ENCODE peak calls at places on chromosome 1, in nine cellular contexts. Y, C, T, S, R, K, U, N and D are unnamed samples.

GRCh38 chr1:156476501-156477298 is 23.9 kb downstream of the MEF2D start:
- DNase-seq in Y (no peak), C (peak; percentile 86), T (no peak), S (no peak), R (peak; percentile 43), K (peak; percentile 25), U (peak; percentile 76), N (no peak), D (no peak)

GRCh38 chr1:19670787-19671186 is 6.1 kb downstream of the HTR6 start:
- DNase-seq in Y (no peak), C (no peak), T (no peak), S (no peak), R (no peak), K (no peak), U (no peak), N (no peak), D (no peak)

GRCh38 chr1:12450831-12451559 is 167.0 kb downstream of the DHRS3 start:
- DNase-seq in Y (no peak), C (no peak), T (no peak), S (no peak), R (no peak), K (no peak), U (no peak), N (no peak), D (peak; percentile 74)

GRCh38 chr1:18256318-18257235 is 149.0 kb downstream of the IGSF21 start:
- DNase-seq in Y (peak; percentile 47), C (no peak), T (no peak), S (peak; percentile 82), R (peak; percentile 20), K (peak; percentile 3), U (peak; percentile 59), N (no peak), D (peak; percentile 16)

GRCh38 chr1:34800214-34800613 is 7.4 kb downstream of the GJA4 start:
- DNase-seq in Y (no peak), C (no peak), T (no peak), S (no peak), R (no peak), K (peak; percentile 40), U (peak; percentile 64), N (no peak), D (no peak)

GRCh38 chr1:53316058-53316741 is 11.7 kb downstream of the LRP8 start:
- DNase-seq in Y (no peak), C (no peak), T (peak; percentile 86), S (no peak), R (peak; percentile 72), K (no peak), U (no peak), N (no peak), D (no peak)

GRCh38 chr1:202319381-202320080 is 22.2 kb downstream of the UBE2T start:
- DNase-seq in Y (no peak), C (no peak), T (no peak), S (no peak), R (no peak), K (peak; percentile 24), U (no peak), N (no peak), D (no peak)

GRCh38 chr1:184740344-184740743 is 14.3 kb downstream of the EDEM3 start:
- DNase-seq in Y (no peak), C (no peak), T (no peak), S (no peak), R (no peak), K (no peak), U (no peak), N (no peak), D (no peak)

GRCh38 chr1:222794656-222795474 is 20.0 kb upstream of the DISP1 start:
- DNase-seq in Y (peak; percentile 45), C (no peak), T (no peak), S (no peak), R (no peak), K (no peak), U (peak; percentile 30), N (no peak), D (no peak)

GRCh38 chr1:180167721-180168467 is 13.2 kb downstream of the QSOX1 start:
- DNase-seq in Y (peak; percentile 89), C (no peak), T (no peak), S (no peak), R (no peak), K (peak; percentile 55), U (no peak), N (peak; percentile 80), D (peak; percentile 44)

GRCh38 chr1:7827134-7827955 is 25.5 kb downstream of the UTS2 start:
- DNase-seq in Y (no peak), C (no peak), T (no peak), S (peak; percentile 86), R (no peak), K (no peak), U (no peak), N (no peak), D (no peak)

GRCh38 chr1:240031009-240031408 is 60.7 kb upstream of the FMN2 start:
- DNase-seq in Y (no peak), C (no peak), T (no peak), S (no peak), R (no peak), K (peak; percentile 35), U (peak; percentile 97), N (no peak), D (no peak)

GRCh38 chr1:59601811-59602210 is 212.9 kb upstream of the HOOK1 start:
- DNase-seq in Y (no peak), C (no peak), T (no peak), S (no peak), R (no peak), K (no peak), U (peak; percentile 14), N (no peak), D (no peak)

GRCh38 chr1:184622136-184622823 is 132.4 kb downstream of the EDEM3 start:
- DNase-seq in Y (peak; percentile 66), C (peak; percentile 84), T (peak; percentile 68), S (no peak), R (peak; percentile 83), K (peak; percentile 77), U (peak; percentile 72), N (no peak), D (peak; percentile 95)

GRCh38 chr1:173360478-173361063 is 116.6 kb upstream of the PRDX6 start:
- DNase-seq in Y (no peak), C (no peak), T (no peak), S (no peak), R (no peak), K (no peak), U (no peak), N (no peak), D (no peak)

DNA sequence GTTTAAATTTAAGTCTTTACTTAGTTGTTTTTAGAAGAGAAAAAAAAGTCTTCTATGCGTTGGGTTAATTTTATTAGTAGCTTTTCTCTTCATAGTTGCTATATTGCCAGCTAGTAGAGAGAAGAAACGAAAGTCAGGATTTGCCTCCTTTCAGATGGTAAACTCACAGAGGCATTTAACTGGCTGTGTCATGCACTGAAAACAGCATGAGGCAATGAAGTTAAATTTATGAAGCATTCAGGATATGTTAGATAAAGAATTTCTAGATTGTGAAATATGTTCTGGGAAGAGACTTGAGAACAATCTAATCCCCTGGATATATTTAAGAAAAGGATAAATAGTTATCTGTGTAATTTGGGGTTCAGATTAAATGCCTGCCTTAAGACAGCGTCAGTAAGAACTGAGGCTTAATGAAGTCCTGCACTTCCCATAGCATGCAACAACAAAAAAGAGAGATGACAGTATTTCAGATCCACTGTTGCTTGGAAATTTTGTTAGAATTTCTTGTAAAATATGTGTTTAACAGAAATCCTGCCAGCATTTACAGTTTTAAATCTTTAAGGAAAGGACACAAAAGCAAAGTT is 1.7 kb downstream of the ANGPTL1 start:
- DNase-seq in Y (no peak), C (no peak), T (no peak), S (no peak), R (no peak), K (no peak), U (peak; percentile 84), N (no peak), D (no peak)
- H3K4me3 ChIP-seq in Y (peak overlapping the region; percentile 35), C (peak overlapping the region; percentile 93), T (no peak overlapping the region), S (no peak overlapping the region), R (no peak overlapping the region), K (no peak overlapping the region), U (peak overlapping the region; percentile 75), N (no peak overlapping the region), D (peak overlapping the region; percentile 2)

GRCh38 chr1:207752456-207753132 is 740 bp downstream of the CD46 start:
- DNase-seq in Y (peak; percentile 66), C (peak; percentile 73), T (peak; percentile 28), S (peak; percentile 52), R (peak; percentile 39), K (peak; percentile 62), U (peak; percentile 49), N (no peak), D (no peak)
- H3K4me1 ChIP-seq in Y (peaks cover 49% of the 10 kb centered on the region), C (no peaks in the 10 kb centered on the region), T (peaks cover 17% of the 10 kb centered on the region), S (peaks cover 40% of the 10 kb centered on the region), R (peaks cover 8% of the 10 kb centered on the region), K (peaks cover 49% of the 10 kb centered on the region), U (peaks cover 22% of the 10 kb centered on the region), N (peaks cover 36% of the 10 kb centered on the region), D (peaks cover 6% of the 10 kb centered on the region)

GRCh38 chr1:191025896-191026642 is 548.4 kb upstream of the BRINP3 start:
- DNase-seq in Y (no peak), C (peak; percentile 62), T (no peak), S (no peak), R (no peak), K (no peak), U (no peak), N (no peak), D (no peak)
- H3K4me3 ChIP-seq in Y (no peak overlapping the region), C (no peak overlapping the region), T (no peak overlapping the region), S (no peak overlapping the region), R (no peak overlapping the region), K (no peak overlapping the region), U (no peak overlapping the region), N (no peak overlapping the region), D (no peak overlapping the region)

DNA sequence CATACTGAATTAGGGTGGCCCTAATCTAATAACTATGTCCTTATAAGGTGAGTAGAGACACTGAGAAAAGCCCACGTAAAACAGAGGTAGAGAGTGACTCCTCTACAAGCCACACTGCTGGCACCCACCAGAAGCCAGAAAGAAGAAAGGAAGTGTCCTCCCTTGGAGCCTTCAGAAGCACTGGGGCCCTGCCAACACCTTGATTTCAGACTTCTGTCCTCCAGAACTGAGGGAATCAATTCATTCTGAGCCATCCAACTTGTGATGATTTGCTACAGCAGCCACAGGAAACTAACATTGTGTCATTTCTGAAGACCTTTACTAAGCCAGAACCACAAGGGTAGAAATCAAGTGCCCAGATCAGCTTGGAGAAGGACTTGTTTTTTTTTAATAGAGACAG is 15.0 kb downstream of the GNB1 start:
- DNase-seq in Y (no peak), C (no peak), T (no peak), S (no peak), R (no peak), K (no peak), U (peak; percentile 31), N (no peak), D (no peak)
- H3K4me1 ChIP-seq in Y (peaks cover 32% of the 10 kb centered on the region), C (no peaks in the 10 kb centered on the region), T (peaks cover 19% of the 10 kb centered on the region), S (no peaks in the 10 kb centered on the region), R (no peaks in the 10 kb centered on the region), K (peaks cover 12% of the 10 kb centered on the region), U (peaks cover 22% of the 10 kb centered on the region), N (no peaks in the 10 kb centered on the region), D (no peaks in the 10 kb centered on the region)

DNA sequence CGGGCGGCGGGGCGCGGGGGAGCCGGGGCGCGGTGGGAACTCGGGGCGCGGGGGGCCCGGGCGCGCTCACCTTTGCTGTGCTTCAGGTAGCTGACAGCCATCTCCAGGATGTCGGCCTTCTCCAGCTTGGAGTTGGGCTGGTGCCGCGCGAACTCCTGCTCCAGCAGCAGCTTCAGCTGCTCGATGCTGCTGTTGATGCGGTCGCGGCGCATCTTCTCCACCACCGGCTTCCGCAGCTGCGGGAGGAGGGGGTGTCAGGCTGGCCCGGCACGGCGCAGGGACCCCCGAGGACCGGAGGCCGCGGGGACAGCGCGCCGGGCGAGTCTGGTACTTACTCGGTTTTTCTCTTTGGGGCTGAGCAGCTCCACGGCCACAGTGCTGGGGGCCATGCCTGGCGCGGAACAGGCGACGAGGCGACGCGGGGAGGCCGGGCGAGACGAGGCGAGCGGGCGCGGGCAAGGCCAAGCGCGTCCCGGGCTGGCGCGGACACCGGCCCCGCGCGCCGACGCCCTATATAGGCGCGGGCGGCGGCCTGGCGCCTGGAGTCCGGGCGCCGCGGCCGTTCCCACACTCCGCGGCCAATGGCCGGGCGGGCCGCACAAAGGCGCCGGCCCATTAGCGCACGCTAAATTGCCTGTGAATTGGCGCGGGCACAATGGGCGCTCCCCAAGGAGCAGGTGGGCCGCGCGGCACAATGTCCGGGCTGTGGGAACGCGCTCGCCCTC is at the start of gene HES5:
- DNase-seq in Y (peak; percentile 51), C (no peak), T (peak; percentile 73), S (peak; percentile 69), R (no peak), K (no peak), U (peak; percentile 72), N (no peak), D (no peak)
- H3K4me3 ChIP-seq in Y (peak within 1 kb of the TSS; percentile 31), C (no peak within 1 kb of the TSS), T (peak within 1 kb of the TSS; percentile 12), S (no peak within 1 kb of the TSS), R (no peak within 1 kb of the TSS), K (no peak within 1 kb of the TSS), U (peak within 1 kb of the TSS; percentile 32), N (no peak within 1 kb of the TSS), D (no peak within 1 kb of the TSS)